ENCODE peak calls at places on chromosomes 11 and 22, in six cellular contexts. One of them, this sample, is unnamed.

GRCh38 chr11:75725552-75726320 is 8.1 kb downstream of the MOGAT2 start:
- DNase-seq in stomach: no peak
- DNase-seq in IMR-90: no peak
- DNase-seq in PC-3: no peak
- DNase-seq in endodermal cell: peak; percentile 37
- DNase-seq in thoracic aorta: no peak
- DNase-seq in this sample: no peak

GRCh38 chr11:57515332-57516060 is at the start of gene SLC43A1:
- DNase-seq in thoracic aorta: no peak
- DNase-seq in PC-3: peak; percentile 46
- DNase-seq in IMR-90: peak; percentile 59
- DNase-seq in endodermal cell: peak; percentile 72
- DNase-seq in stomach: peak; percentile 66
- DNase-seq in this sample: no peak

GRCh38 chr11:17538731-17539130 is 5.5 kb downstream of the USH1C start:
- DNase-seq in endodermal cell: peak; percentile 63
- DNase-seq in stomach: no peak
- DNase-seq in IMR-90: no peak
- DNase-seq in PC-3: no peak
- DNase-seq in thoracic aorta: no peak
- DNase-seq in this sample: no peak

GRCh38 chr22:32911526-32911925 is 110.0 kb downstream of the TIMP3 start:
- DNase-seq in PC-3: no peak
- DNase-seq in endodermal cell: no peak
- DNase-seq in thoracic aorta: no peak
- DNase-seq in stomach: no peak
- DNase-seq in IMR-90: no peak
- DNase-seq in this sample: no peak

GRCh38 chr11:83661491-83662350 is 375.6 kb upstream of the CCDC90B start:
- DNase-seq in IMR-90: no peak
- DNase-seq in endodermal cell: no peak
- DNase-seq in stomach: no peak
- DNase-seq in thoracic aorta: no peak
- DNase-seq in PC-3: no peak
- DNase-seq in this sample: no peak

GRCh38 chr22:27393371-27393770 is 408.2 kb downstream of the MN1 start:
- DNase-seq in stomach: no peak
- DNase-seq in endodermal cell: no peak
- DNase-seq in IMR-90: no peak
- DNase-seq in PC-3: peak; percentile 80
- DNase-seq in thoracic aorta: no peak
- DNase-seq in this sample: no peak

GRCh38 chr11:33723238-33723881 is 12.9 kb downstream of the CD59 start:
- DNase-seq in thoracic aorta: no peak
- DNase-seq in IMR-90: peak; percentile 96
- DNase-seq in endodermal cell: peak; percentile 63
- DNase-seq in stomach: no peak
- DNase-seq in PC-3: peak; percentile 80
- DNase-seq in this sample: peak; percentile 80

GRCh38 chr11:61555051-61555969 is 25.6 kb downstream of the SYT7 start:
- DNase-seq in IMR-90: no peak
- DNase-seq in thoracic aorta: no peak
- DNase-seq in endodermal cell: peak; percentile 72
- DNase-seq in PC-3: peak; percentile 44
- DNase-seq in stomach: no peak
- DNase-seq in this sample: no peak

GRCh38 chr11:124717421-124717785 is 22.3 kb upstream of the NRGN start:
- DNase-seq in thoracic aorta: no peak
- DNase-seq in IMR-90: peak; percentile 59
- DNase-seq in stomach: no peak
- DNase-seq in PC-3: peak; percentile 11
- DNase-seq in endodermal cell: no peak
- DNase-seq in this sample: peak; percentile 32

GRCh38 chr22:28594784-28595324 is 84.8 kb downstream of the TTC28 start:
- DNase-seq in thoracic aorta: no peak
- DNase-seq in endodermal cell: no peak
- DNase-seq in IMR-90: peak; percentile 77
- DNase-seq in stomach: no peak
- DNase-seq in PC-3: peak; percentile 61
- DNase-seq in this sample: peak; percentile 11

GRCh38 chr11:78289547-78290292 is 101.0 kb downstream of the USP35 start:
- DNase-seq in stomach: no peak
- DNase-seq in endodermal cell: no peak
- DNase-seq in thoracic aorta: no peak
- DNase-seq in IMR-90: no peak
- DNase-seq in PC-3: no peak
- DNase-seq in this sample: no peak

GRCh38 chr22:48783821-48784266 is 1043.8 kb downstream of the BRD1 start:
- DNase-seq in thoracic aorta: no peak
- DNase-seq in stomach: no peak
- DNase-seq in PC-3: no peak
- DNase-seq in endodermal cell: peak; percentile 21
- DNase-seq in IMR-90: no peak
- DNase-seq in this sample: no peak

GRCh38 chr11:94089356-94089755 is 39.3 kb upstream of the PANX1 start:
- DNase-seq in endodermal cell: no peak
- DNase-seq in IMR-90: no peak
- DNase-seq in thoracic aorta: no peak
- DNase-seq in stomach: no peak
- DNase-seq in PC-3: peak; percentile 16
- DNase-seq in this sample: no peak

GRCh38 chr11:43997022-43997665 is 50.6 kb upstream of the ACCSL start:
- DNase-seq in endodermal cell: no peak
- DNase-seq in IMR-90: no peak
- DNase-seq in PC-3: no peak
- DNase-seq in stomach: no peak
- DNase-seq in thoracic aorta: no peak
- DNase-seq in this sample: no peak

GRCh38 chr11:64285885-64286800 is 495 bp downstream of the GPR137 start:
- DNase-seq in PC-3: peak; percentile 55
- DNase-seq in thoracic aorta: no peak
- DNase-seq in IMR-90: no peak
- DNase-seq in endodermal cell: no peak
- DNase-seq in stomach: no peak
- DNase-seq in this sample: no peak

DNA sequence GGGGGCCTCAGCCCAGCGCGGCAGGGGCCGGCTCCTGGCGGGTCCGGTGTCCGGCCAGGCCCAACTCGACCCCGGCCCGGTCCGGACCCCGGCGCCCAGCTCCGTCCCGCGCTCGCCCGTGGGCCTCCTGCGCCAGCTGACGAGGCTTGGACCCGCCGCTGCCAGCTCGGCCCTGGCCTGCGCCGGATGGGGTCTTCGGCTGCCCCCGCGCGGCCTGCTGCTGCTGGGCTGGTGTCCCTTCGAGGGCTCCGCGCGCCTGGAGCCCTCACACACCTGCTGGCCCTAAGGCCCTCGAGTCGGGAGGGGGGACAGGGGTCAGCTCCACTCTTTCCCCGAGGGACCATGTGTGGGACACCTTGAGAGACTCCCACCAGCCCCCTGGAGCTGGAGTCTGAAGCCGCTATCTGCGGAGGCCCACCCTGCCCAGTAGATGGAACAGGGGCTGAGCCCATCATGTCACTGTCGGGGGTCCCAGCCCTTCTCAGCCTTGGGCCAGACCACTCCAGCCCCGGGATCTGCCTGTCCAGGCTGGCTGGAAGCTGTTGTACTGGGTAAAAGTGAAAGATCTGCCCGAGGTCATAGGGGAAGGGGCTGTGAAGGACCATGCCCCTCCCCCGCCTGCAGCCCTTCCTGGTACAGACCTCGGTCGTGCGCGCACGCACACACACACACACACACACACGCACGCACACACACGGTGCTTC is 768 bp upstream of the CDKN1C start:
- DNase-seq in stomach: no peak
- DNase-seq in thoracic aorta: no peak
- DNase-seq in endodermal cell: peak; percentile 86
- DNase-seq in IMR-90: no peak
- DNase-seq in PC-3: no peak
- DNase-seq in this sample: no peak
- H3K27ac ChIP-seq in stomach: peak overlapping the region; percentile 77
- H3K27ac ChIP-seq in thoracic aorta: peak overlapping the region; percentile 50
- H3K27ac ChIP-seq in endodermal cell: peak overlapping the region; percentile 53
- H3K27ac ChIP-seq in IMR-90: peak overlapping the region; percentile 25
- H3K27ac ChIP-seq in PC-3: no peak overlapping the region
- H3K27ac ChIP-seq in this sample: no peak overlapping the region

GRCh38 chr11:3939211-3939610 is 83.7 kb downstream of the STIM1 start:
- DNase-seq in PC-3: no peak
- DNase-seq in stomach: no peak
- DNase-seq in endodermal cell: no peak
- DNase-seq in IMR-90: peak; percentile 95
- DNase-seq in thoracic aorta: no peak
- DNase-seq in this sample: no peak

GRCh38 chr11:3942160-3942955 is 86.9 kb downstream of the STIM1 start:
- DNase-seq in PC-3: no peak
- DNase-seq in stomach: peak; percentile 29
- DNase-seq in IMR-90: no peak
- DNase-seq in thoracic aorta: no peak
- DNase-seq in endodermal cell: no peak
- DNase-seq in this sample: no peak

GRCh38 chr11:3942956-3943497 is 87.6 kb downstream of the STIM1 start:
- DNase-seq in PC-3: no peak
- DNase-seq in stomach: no peak
- DNase-seq in thoracic aorta: no peak
- DNase-seq in endodermal cell: no peak
- DNase-seq in IMR-90: no peak
- DNase-seq in this sample: no peak

GRCh38 chr11:3936517-3936916 is 81.1 kb downstream of the STIM1 start:
- DNase-seq in PC-3: no peak
- DNase-seq in endodermal cell: no peak
- DNase-seq in IMR-90: no peak
- DNase-seq in thoracic aorta: no peak
- DNase-seq in stomach: no peak
- DNase-seq in this sample: no peak

DNA sequence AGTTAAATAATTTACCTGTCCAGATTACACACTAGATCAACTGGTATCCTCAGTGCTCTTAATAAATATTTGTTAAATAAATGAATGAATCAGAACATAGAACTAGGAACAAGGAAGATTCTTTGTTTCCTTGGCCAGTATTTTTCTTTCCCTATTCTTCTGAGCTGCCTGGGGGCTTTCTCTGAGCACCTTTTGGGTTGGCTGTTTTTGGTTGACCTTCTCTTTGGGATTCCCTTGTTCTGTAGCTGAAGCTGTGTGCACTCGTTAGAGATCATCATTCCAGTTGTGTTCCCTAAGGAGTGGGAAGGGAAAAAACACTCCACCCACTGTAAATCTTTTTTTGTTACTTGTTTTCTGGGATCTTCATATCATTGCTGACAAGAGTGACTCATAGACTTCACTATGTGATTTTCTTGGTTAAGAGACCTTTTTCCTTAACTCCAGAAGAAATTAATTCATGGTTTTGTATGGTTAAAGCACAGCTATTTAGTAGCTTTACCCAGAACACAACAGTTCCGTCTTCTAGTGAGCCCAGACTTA is 84.3 kb downstream of the STIM1 start:
- DNase-seq in IMR-90: peak; percentile 74
- DNase-seq in thoracic aorta: no peak
- DNase-seq in PC-3: no peak
- DNase-seq in stomach: no peak
- DNase-seq in endodermal cell: no peak
- DNase-seq in this sample: no peak
- H3K4me1 ChIP-seq in IMR-90: peaks cover 22% of the 10 kb centered on the region
- H3K4me1 ChIP-seq in thoracic aorta: peaks cover 68% of the 10 kb centered on the region
- H3K4me1 ChIP-seq in PC-3: peaks cover 13% of the 10 kb centered on the region
- H3K4me1 ChIP-seq in stomach: peaks cover 11% of the 10 kb centered on the region
- H3K4me1 ChIP-seq in endodermal cell: no peaks in the 10 kb centered on the region
- H3K4me1 ChIP-seq in this sample: peaks cover 13% of the 10 kb centered on the region

DNA sequence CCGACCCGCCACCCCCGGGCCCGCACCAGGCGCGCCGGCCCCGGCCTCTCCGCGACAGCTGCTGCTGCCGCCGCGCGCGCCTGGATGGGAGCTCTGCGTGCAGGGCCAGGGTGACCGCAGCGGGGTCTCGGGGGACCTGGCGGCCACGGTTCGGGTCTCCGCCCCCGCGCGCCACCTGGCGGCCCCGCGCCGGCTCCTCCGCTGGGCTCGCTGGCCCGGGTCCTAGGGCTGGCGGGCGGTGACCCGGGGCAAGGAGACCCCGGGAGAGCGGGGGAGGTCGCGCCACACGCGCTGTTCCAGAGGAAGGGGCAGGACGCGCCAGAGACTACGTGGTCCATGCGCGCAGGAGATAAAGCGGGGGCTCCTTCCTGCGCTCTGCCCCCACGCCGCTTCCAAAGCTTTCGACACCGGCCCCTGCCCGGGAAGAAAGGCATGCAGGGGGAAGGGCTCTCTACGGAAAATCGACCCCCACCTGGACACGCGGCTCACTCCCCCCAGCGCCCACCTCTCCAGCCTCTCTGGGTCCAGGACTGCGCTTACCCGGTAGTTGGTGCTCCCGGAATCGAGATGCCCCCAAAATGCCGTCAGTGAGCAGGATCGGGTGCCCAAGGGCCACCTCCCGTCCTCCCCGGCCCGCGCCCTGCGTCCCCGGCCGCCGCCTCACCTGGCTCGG is 480 bp downstream of the SHANK2 start:
- DNase-seq in endodermal cell: peak; percentile 89
- DNase-seq in IMR-90: no peak
- DNase-seq in stomach: peak; percentile 57
- DNase-seq in PC-3: peak; percentile 59
- DNase-seq in thoracic aorta: no peak
- DNase-seq in this sample: no peak
- TF ChIP-seq CTCF in endodermal cell: peak; percentile 82
- TF ChIP-seq CTCF in IMR-90: peak; percentile 40
- TF ChIP-seq CTCF in stomach: peak; percentile 18
- TF ChIP-seq CTCF in PC-3: peak; percentile 61
- TF ChIP-seq CTCF in thoracic aorta: peak; percentile 17
- TF ChIP-seq CTCF in this sample: peak; percentile 55

DNA sequence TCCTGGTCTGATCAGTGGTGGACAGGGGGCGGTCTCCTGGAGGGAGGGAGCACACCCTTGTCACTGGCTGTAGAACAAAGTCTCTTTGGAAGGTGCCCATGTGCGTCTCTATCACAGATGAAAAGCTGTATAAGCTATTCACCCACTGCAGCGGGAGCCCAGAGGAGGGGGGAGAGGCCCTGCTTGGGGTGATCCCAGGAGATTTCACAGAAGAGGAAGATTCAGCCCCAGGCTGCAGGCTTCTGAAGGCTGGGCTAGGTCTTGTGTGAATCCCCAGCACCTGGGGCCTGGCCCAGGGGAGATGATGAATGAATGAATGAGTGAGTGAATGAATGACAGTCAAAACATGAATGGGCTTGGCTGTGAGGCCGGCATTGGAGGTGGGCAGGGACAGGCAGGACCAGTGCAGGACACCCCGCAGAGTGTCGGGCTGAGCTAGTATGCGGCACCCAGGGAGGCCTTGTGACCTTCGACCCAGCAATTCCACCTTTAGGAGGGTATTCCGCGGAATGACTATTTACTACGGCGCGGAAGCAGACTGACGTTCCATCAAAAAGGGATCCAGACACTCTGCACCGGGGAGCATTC is 142.5 kb downstream of the CACNA1I start:
- DNase-seq in IMR-90: no peak
- DNase-seq in endodermal cell: no peak
- DNase-seq in thoracic aorta: no peak
- DNase-seq in stomach: no peak
- DNase-seq in PC-3: no peak
- DNase-seq in this sample: no peak
- H3K27ac ChIP-seq in IMR-90: no peak overlapping the region
- H3K27ac ChIP-seq in endodermal cell: no peak overlapping the region
- H3K27ac ChIP-seq in thoracic aorta: no peak overlapping the region
- H3K27ac ChIP-seq in stomach: no peak overlapping the region
- H3K27ac ChIP-seq in PC-3: no peak overlapping the region
- H3K27ac ChIP-seq in this sample: no peak overlapping the region

This sample was measured in keratinocyte.